ENCODE peak calls at places on chromosomes 16 and 17, in ten cellular contexts. R is GM20000; K is A549; V is NCI-H524; N is EL; F is non-pigmented ciliary epithelial cell; H is skeletal muscle cell; E is naive thymus-derived CD8-positive, alpha-beta T cell; I is AG09309; P is mucosa of gallbladder. S is an unnamed sample.
A peak's percentile ranks its signal among the peaks of the same experiment; 100 is the strongest.

GRCh38 chr16:56012479-56012811 is 137.3 kb upstream of the CES5A start:
- DNase-seq in I (no peak), E (no peak), V (no peak), F (no peak), R (no peak), N (no peak), P (no peak), K (no peak), H (no peak), S (no peak)

GRCh38 chr17:42781639-42782401 is 1.4 kb downstream of the WNK4 start:
- DNase-seq in E (no peak), R (peak; percentile 43), I (no peak), H (no peak), V (no peak), K (no peak), P (no peak), F (no peak), N (peak; percentile 34), S (no peak)

GRCh38 chr17:49183801-49184200 is 26.6 kb downstream of the GNGT2 start:
- DNase-seq in N (no peak), P (no peak), R (no peak), E (no peak), K (no peak), H (no peak), I (no peak), V (no peak), F (no peak), S (no peak)

GRCh38 chr17:56979091-56979480 is 1.2 kb downstream of the SCPEP1 start:
- DNase-seq in N (no peak), R (peak; percentile 41), F (no peak), H (no peak), E (no peak), P (no peak), V (no peak), I (no peak), K (no peak), S (no peak)

GRCh38 chr16:86951831-86952598 is 365.2 kb downstream of the C16orf95 start:
- DNase-seq in E (no peak), P (no peak), V (no peak), F (peak; percentile 98), K (peak; percentile 64), N (peak; percentile 98), H (peak; percentile 100), I (peak; percentile 94), R (no peak), S (no peak)

GRCh38 chr17:49218941-49219913 is 8.7 kb downstream of the ABI3 start:
- DNase-seq in N (no peak), F (no peak), K (no peak), V (no peak), I (no peak), P (no peak), E (peak; percentile 70), H (no peak), R (peak; percentile 79), S (peak; percentile 75)

GRCh38 chr16:12092347-12092882 is 115.9 kb downstream of the SNX29 start:
- DNase-seq in K (no peak), V (no peak), I (peak; percentile 69), R (no peak), P (no peak), N (peak; percentile 78), H (peak; percentile 92), F (no peak), E (no peak), S (no peak)

GRCh38 chr17:9971991-9972390 is 66.9 kb upstream of the RCVRN start:
- DNase-seq in V (no peak), N (peak; percentile 21), H (no peak), E (no peak), R (no peak), I (peak; percentile 4), F (no peak), P (no peak), K (no peak), S (no peak)

GRCh38 chr16:35746281-35746962 is 2287.0 kb downstream of the TP53TG3F start:
- DNase-seq in V (no peak), H (no peak), I (no peak), N (no peak), P (peak; percentile 6), K (no peak), F (no peak), E (no peak), R (no peak), S (no peak)

GRCh38 chr17:17406225-17406624 is 70.6 kb upstream of the MED9 start:
- DNase-seq in H (no peak), F (no peak), K (no peak), P (no peak), R (no peak), V (no peak), I (no peak), N (no peak), E (no peak), S (no peak)

GRCh38 chr16:75372236-75372856 is 61.0 kb downstream of the CFDP1 start:
- DNase-seq in P (no peak), I (no peak), R (no peak), N (peak; percentile 29), K (no peak), V (no peak), H (peak; percentile 6), F (no peak), E (no peak), S (no peak)

GRCh38 chr17:78122221-78122990 is 6.1 kb downstream of the TMC6 start:
- DNase-seq in E (no peak), V (no peak), P (no peak), I (no peak), H (no peak), K (no peak), R (no peak), N (no peak), F (no peak), S (no peak)

GRCh38 chr17:36936455-36936934 is 780 bp upstream of the LHX1 start:
- DNase-seq in R (peak; percentile 47), V (no peak), I (no peak), E (no peak), F (no peak), K (no peak), P (no peak), N (no peak), H (no peak), S (no peak)

GRCh38 chr17:76414334-76415295 is 30.2 kb downstream of the SPHK1 start:
- DNase-seq in N (peak; percentile 45), F (no peak), P (peak; percentile 27), H (no peak), K (no peak), R (no peak), I (no peak), V (peak; percentile 98), E (no peak), S (no peak)

GRCh38 chr16:1613240-1613639 is 1.1 kb downstream of the CRAMP1 start:
- DNase-seq in I (no peak), E (peak; percentile 20), F (no peak), P (no peak), N (peak; percentile 14), K (no peak), V (no peak), H (no peak), R (peak; percentile 39), S (peak; percentile 7)

GRCh38 chr16:76910931-76911330 is 280.1 kb upstream of the MON1B start:
- DNase-seq in I (peak; percentile 80), P (no peak), V (no peak), K (peak; percentile 24), E (no peak), R (no peak), H (peak; percentile 50), N (no peak), F (peak; percentile 54), S (no peak)

GRCh38 chr16:17205279-17206139 is 265.3 kb downstream of the XYLT1 start:
- DNase-seq in N (peak; percentile 5), I (peak; percentile 64), P (no peak), V (no peak), H (no peak), K (no peak), F (no peak), R (no peak), E (no peak), S (no peak)

GRCh38 chr17:11668633-11669032 is 70.4 kb downstream of the DNAH9 start:
- DNase-seq in E (no peak), H (no peak), R (no peak), V (no peak), P (no peak), F (no peak), I (no peak), K (no peak), N (no peak), S (no peak)

GRCh38 chr17:70168044-70168978 is 1.0 kb upstream of the KCNJ2 start:
- DNase-seq in P (peak; percentile 66), V (peak; percentile 62), N (peak; percentile 59), I (peak; percentile 21), R (peak; percentile 46), K (peak; percentile 69), F (peak; percentile 72), H (no peak), E (no peak), S (peak; percentile 14)